ENCODE peak calls at places on chromosomes 2 and 18, in ten cellular contexts. S is activated naive CD4-positive, alpha-beta T cell; E is lower leg skin; K is NCI-H1092 treated with DMSO at 0.1 percent for 48 hours; Y is A673; V is gastrocnemius medialis; T is IMR-90; H is substantia nigra; D is fibroblast of lung; R is cardiac fibroblast. G is an unnamed sample.

GRCh38 chr2:241001413-241002274 is 3.2 kb downstream of the SNED1 start:
- DNase-seq in S (no peak), E (peak), K (no peak), V (no peak), T (no peak), R (no peak), D (no peak), H (no peak), Y (no peak), G (no peak)

GRCh38 chr2:157075924-157076323 is 181.6 kb upstream of the GALNT5 start:
- DNase-seq in R (no peak), D (no peak), Y (no peak), K (no peak), E (no peak), T (no peak), V (no peak), H (no peak), S (no peak), G (no peak)

GRCh38 chr2:148876190-148876588 is 1.2 kb downstream of the KIF5C start:
- DNase-seq in T (no peak), S (peak), Y (no peak), E (no peak), H (no peak), K (peak), R (no peak), D (no peak), V (no peak), G (no peak)

GRCh38 chr2:147500819-147501395 is 343.9 kb upstream of the ACVR2A start:
- DNase-seq in R (no peak), D (no peak), T (no peak), K (no peak), V (no peak), E (no peak), H (no peak), S (no peak), Y (no peak), G (no peak)

GRCh38 chr2:70965506-70965905 is 12.9 kb upstream of the ANKRD53 start:
- DNase-seq in D (no peak), T (no peak), K (no peak), Y (no peak), H (no peak), S (no peak), V (no peak), E (peak), R (no peak), G (no peak)

GRCh38 chr2:188902906-188903305 is 71.3 kb upstream of the COL3A1 start:
- DNase-seq in K (no peak), S (no peak), T (peak), D (peak), R (peak), Y (peak), E (no peak), V (no peak), H (no peak), G (peak)

GRCh38 chr2:233816334-233816733 is 38.0 kb downstream of the HJURP start:
- DNase-seq in R (no peak), V (no peak), Y (no peak), T (no peak), E (no peak), S (no peak), K (no peak), H (no peak), D (no peak), G (no peak)

GRCh38 chr2:112923237-112923966 is 12.4 kb downstream of the IL37 start:
- DNase-seq in E (no peak), Y (no peak), T (no peak), S (no peak), R (no peak), H (no peak), V (no peak), K (no peak), D (no peak), G (no peak)

GRCh38 chr2:192051533-192051932 is 143.2 kb downstream of the TMEFF2 start:
- DNase-seq in K (peak), Y (peak), H (no peak), T (no peak), S (no peak), D (no peak), E (no peak), V (no peak), R (no peak), G (no peak)

GRCh38 chr18:77608807-77609206 is 359.2 kb downstream of the GALR1 start:
- DNase-seq in R (no peak), Y (no peak), T (no peak), K (no peak), D (no peak), S (no peak), E (no peak), V (no peak), H (no peak), G (no peak)

GRCh38 chr18:2961828-2962227 is 51.1 kb downstream of the LPIN2 start:
- DNase-seq in S (no peak), T (peak), Y (peak), K (no peak), D (peak), R (peak), E (no peak), V (no peak), H (no peak), G (no peak)

GRCh38 chr2:68675470-68675869 is 32.1 kb downstream of the PROKR1 start:
- DNase-seq in V (no peak), K (no peak), H (no peak), D (no peak), T (no peak), S (no peak), Y (no peak), E (no peak), R (no peak), G (no peak)

GRCh38 chr2:8477511-8478132 is 204.2 kb upstream of the ID2 start:
- DNase-seq in D (no peak), Y (peak), S (no peak), V (no peak), K (no peak), E (no peak), T (no peak), R (no peak), H (no peak), G (no peak)

G was measured in brain microvascular endothelial cell.